ENCODE peak calls at places on chromosomes 6 and 20, in five cellular contexts. C is ecto neural progenitor cell, L is A549, D is left ventricle myocardium inferior, V is NCI-H748 treated with DMSO at 0.1 percent for 48 hours. T is an unnamed sample.

GRCh38 chr6:33000053-33000452 is 9.3 kb downstream of the HLA-DOA start:
- DNase-seq in C (no peak), L (no peak), D (no peak), V (no peak), T (no peak)

GRCh38 chr6:57173056-57173885 is 1.1 kb downstream of the BAG2 start:
- DNase-seq in C (no peak), L (peak), D (no peak), V (peak), T (no peak)

GRCh38 chr6:111173341-111173740 is 86.0 kb downstream of the SLC16A10 start:
- DNase-seq in C (no peak), L (no peak), D (no peak), V (no peak), T (no peak)

GRCh38 chr6:129686941-129687627 is 22.9 kb downstream of the ARHGAP18 start:
- DNase-seq in C (no peak), L (no peak), D (no peak), V (no peak), T (peak)

GRCh38 chr6:48919555-48919954 is 543.5 kb downstream of the MMUT start:
- DNase-seq in C (no peak), L (no peak), D (no peak), V (no peak), T (no peak)

GRCh38 chr6:14578994-14579393 is 461.4 kb downstream of the CD83 start:
- DNase-seq in C (no peak), L (no peak), D (no peak), V (no peak), T (no peak)

GRCh38 chr6:166341915-166342292 is 441 bp downstream of the SFT2D1 start:
- DNase-seq in C (no peak), L (no peak), D (no peak), V (no peak), T (no peak)

GRCh38 chr6:112321882-112322508 is 25.1 kb upstream of the RFPL4B start:
- DNase-seq in C (no peak), L (no peak), D (no peak), V (no peak), T (no peak)

GRCh38 chr6:28940859-28941680 is 17.3 kb upstream of the TRIM27 start:
- DNase-seq in C (peak), L (no peak), D (peak), V (peak), T (peak)

GRCh38 chr6:156934054-156934424 is 156.9 kb downstream of the ARID1B start:
- DNase-seq in C (no peak), L (no peak), D (no peak), V (peak), T (no peak)

GRCh38 chr6:138844203-138844602 is 48.3 kb downstream of the ECT2L start:
- DNase-seq in C (no peak), L (no peak), D (peak), V (peak), T (no peak)

GRCh38 chr6:43076093-43076927 is at the start of gene PTK7:
- DNase-seq in C (peak), L (no peak), D (peak), V (peak), T (no peak)

GRCh38 chr6:129546702-129547101 is 163.3 kb downstream of the ARHGAP18 start:
- DNase-seq in C (no peak), L (no peak), D (no peak), V (no peak), T (no peak)

GRCh38 chr6:8335896-8336295 is 99.4 kb downstream of the SLC35B3 start:
- DNase-seq in C (no peak), L (no peak), D (no peak), V (no peak), T (no peak)

GRCh38 chr6:170221052-170221752 is 69.7 kb downstream of the DLL1 start:
- DNase-seq in C (peak), L (peak), D (no peak), V (no peak), T (no peak)

GRCh38 chr20:56166781-56167465 is 81.6 kb upstream of the MC3R start:
- DNase-seq in C (no peak), L (no peak), D (no peak), V (peak), T (no peak)

GRCh38 chr20:20130399-20130798 is 78.1 kb downstream of the CFAP61 start:
- DNase-seq in C (no peak), L (no peak), D (no peak), V (peak), T (no peak)

GRCh38 chr6:86715676-86716075 is 221.7 kb upstream of the HTR1E start:
- DNase-seq in C (no peak), L (no peak), D (no peak), V (no peak), T (no peak)

GRCh38 chr6:14596410-14596809 is 478.8 kb downstream of the CD83 start:
- DNase-seq in C (peak), L (peak), D (no peak), V (no peak), T (no peak)

GRCh38 chr6:96302991-96303390 is 218.6 kb upstream of the UFL1 start:
- DNase-seq in C (no peak), L (no peak), D (no peak), V (no peak), T (no peak)

GRCh38 chr6:112372213-112372806 is 25.2 kb downstream of the RFPL4B start:
- DNase-seq in C (no peak), L (peak), D (no peak), V (peak), T (no peak)

GRCh38 chr20:64035933-64036345 is at the start of gene C20orf204:
- DNase-seq in C (peak), L (no peak), D (no peak), V (no peak), T (no peak)

GRCh38 chr6:53168516-53169257 is 20.0 kb upstream of the GCM1 start:
- DNase-seq in C (no peak), L (no peak), D (no peak), V (no peak), T (no peak)

GRCh38 chr20:58614984-58615760 is 35.9 kb upstream of the STX16 start:
- DNase-seq in C (no peak), L (no peak), D (no peak), V (no peak), T (no peak)

GRCh38 chr6:11613858-11614257 is 76.3 kb downstream of the TMEM170B start:
- DNase-seq in C (no peak), L (peak), D (no peak), V (no peak), T (no peak)

GRCh38 chr6:11804135-11804534 is 25.5 kb upstream of the ADTRP start:
- DNase-seq in C (no peak), L (no peak), D (no peak), V (no peak), T (no peak)

GRCh38 chr6:10793695-10794094 is 44.6 kb downstream of the MAK start:
- DNase-seq in C (no peak), L (no peak), D (no peak), V (no peak), T (no peak)

GRCh38 chr6:37665309-37665708 is 32.4 kb downstream of the MDGA1 start:
- DNase-seq in C (no peak), L (no peak), D (no peak), V (no peak), T (no peak)

GRCh38 chr20:45230631-45231030 is 9.5 kb downstream of the SEMG2 start:
- DNase-seq in C (no peak), L (no peak), D (no peak), V (no peak), T (no peak)

GRCh38 chr6:34630040-34630439 is 66.5 kb downstream of the ILRUN start:
- DNase-seq in C (no peak), L (peak), D (no peak), V (no peak), T (no peak)

GRCh38 chr6:29419516-29419915 is 4.8 kb downstream of the OR12D1 start:
- DNase-seq in C (no peak), L (no peak), D (no peak), V (no peak), T (no peak)

GRCh38 chr6:28537509-28538140 is 11.9 kb downstream of the GPX5 start:
- DNase-seq in C (peak), L (no peak), D (no peak), V (no peak), T (no peak)

GRCh38 chr20:50774515-50774914 is 20.3 kb upstream of the BCAS4 start:
- DNase-seq in C (peak), L (no peak), D (no peak), V (no peak), T (no peak)

GRCh38 chr6:4316867-4317400 is 181.6 kb upstream of the ECI2 start:
- DNase-seq in C (no peak), L (no peak), D (peak), V (peak), T (no peak)

GRCh38 chr6:147390909-147391536 is 117.5 kb upstream of the SAMD5 start:
- DNase-seq in C (no peak), L (peak), D (no peak), V (no peak), T (no peak)

GRCh38 chr6:123127807-123128206 is 131.8 kb downstream of the CLVS2 start:
- DNase-seq in C (no peak), L (no peak), D (no peak), V (no peak), T (no peak)

GRCh38 chr6:168905451-168906090 is 348.1 kb downstream of the THBS2 start:
- DNase-seq in C (no peak), L (no peak), D (no peak), V (no peak), T (no peak)

T was measured in natural killer cell treated with Interleukin-12 subunit alpha and Interleukin-12 subunit beta and Interleukin-15 and Interleukin-18, amount 100 ng/mL, for 72 hours.